ENCODE peak calls at places on chromosomes 7 and 10, in four cellular contexts. Z, A, U and R are unnamed samples.

GRCh38 chr10:78381072-78381471 is 347.4 kb downstream of the RPS24 start:
- DNase-seq in Z (no peak), A (no peak), U (peak), R (no peak)

GRCh38 chr7:6367701-6368211 is 80.0 kb downstream of the DAGLB start:
- DNase-seq in A (peak), Z (no peak), U (no peak), R (no peak)

GRCh38 chr7:94330474-94331027 is 64.1 kb upstream of the COL1A2 start:
- DNase-seq in A (no peak), U (no peak), Z (no peak), R (no peak)

GRCh38 chr7:51029586-51030230 is 247.0 kb upstream of the GRB10 start:
- DNase-seq in A (peak), Z (no peak), U (no peak), R (no peak)

GRCh38 chr10:6649903-6650302 is 69.8 kb upstream of the PRKCQ start:
- DNase-seq in U (no peak), Z (no peak), A (no peak), R (no peak)

GRCh38 chr7:137423321-137423720 is 79.8 kb upstream of the PTN start:
- DNase-seq in U (no peak), A (peak), Z (no peak), R (no peak)

GRCh38 chr10:117536862-117537435 is 5.6 kb upstream of the EMX2 start:
- DNase-seq in U (peak), Z (no peak), A (no peak), R (no peak)

GRCh38 chr7:107069457-107069856 is 25.0 kb downstream of the PRKAR2B start:
- DNase-seq in U (peak), Z (no peak), A (no peak), R (no peak)

GRCh38 chr7:17497136-17497535 is 198.7 kb downstream of the AHR start:
- DNase-seq in A (peak), Z (no peak), U (no peak), R (no peak)

GRCh38 chr10:12608761-12609160 is 259.4 kb downstream of the CAMK1D start:
- DNase-seq in Z (no peak), A (peak), U (no peak), R (no peak)

GRCh38 chr7:136555933-136556332 is 312.5 kb upstream of the CHRM2 start:
- DNase-seq in U (no peak), A (no peak), Z (no peak), R (no peak)

GRCh38 chr7:158299607-158300006 is 288.0 kb downstream of the PTPRN2 start:
- DNase-seq in Z (no peak), U (no peak), A (no peak), R (no peak)

GRCh38 chr7:157502701-157503111 is 165.9 kb downstream of the DNAJB6 start:
- DNase-seq in A (no peak), Z (no peak), U (no peak), R (peak)

GRCh38 chr7:48924433-48924832 is at the start of gene CDC14C:
- DNase-seq in U (no peak), Z (no peak), A (no peak), R (no peak)

GRCh38 chr7:49803812-49804211 is 30.4 kb downstream of the VWC2 start:
- DNase-seq in A (no peak), U (no peak), Z (no peak), R (no peak)

GRCh38 chr7:98162758-98163157 is 48.5 kb upstream of the BHLHA15 start:
- DNase-seq in A (no peak), Z (no peak), U (peak), R (peak)

GRCh38 chr7:113159746-113160339 is 41.5 kb upstream of the SMIM30 start:
- DNase-seq in Z (peak), U (peak), A (peak), R (peak)

GRCh38 chr10:132563485-132564248 is 26.1 kb downstream of the INPP5A start:
- DNase-seq in Z (no peak), A (no peak), U (no peak), R (peak)

GRCh38 chr7:105822806-105823205 is 53.6 kb downstream of the ATXN7L1 start:
- DNase-seq in Z (no peak), A (no peak), U (no peak), R (no peak)

GRCh38 chr10:74822101-74822500 is 4.3 kb upstream of the KAT6B start:
- DNase-seq in U (no peak), A (no peak), Z (no peak), R (no peak)

GRCh38 chr7:157759246-157759805 is 422.5 kb downstream of the DNAJB6 start:
- DNase-seq in U (no peak), A (no peak), Z (no peak), R (no peak)

GRCh38 chr10:110672580-110672919 is 28.4 kb downstream of the RBM20 start:
- DNase-seq in Z (no peak), A (no peak), U (no peak), R (no peak)

GRCh38 chr10:78889536-78890063 is 179.2 kb upstream of the ZMIZ1 start:
- DNase-seq in A (no peak), Z (no peak), U (no peak), R (no peak)

GRCh38 chr7:105794741-105795729 is 81.4 kb downstream of the ATXN7L1 start:
- DNase-seq in U (no peak), Z (no peak), A (peak), R (no peak)

GRCh38 chr7:3106353-3106752 is 62.7 kb upstream of the CARD11 start:
- DNase-seq in A (no peak), U (no peak), Z (no peak), R (peak)

GRCh38 chr7:128361463-128362441 is at the start of gene PRRT4:
- DNase-seq in A (peak), U (no peak), Z (no peak), R (no peak)

GRCh38 chr7:85010306-85010705 is 176.6 kb downstream of the SEMA3D start:
- DNase-seq in U (no peak), A (no peak), Z (no peak), R (no peak)